ENCODE peak calls at places on chromosomes 13 and 19, in five cellular contexts. W is cardiac fibroblast; R is fibroblast of lung; C is naive thymus-derived CD4-positive, alpha-beta T cell; T is midbrain. Z is an unnamed sample.

GRCh38 chr13:114212096-114212495 is 22.6 kb upstream of the CDC16 start:
- DNase-seq in W (peak), R (peak), C (no peak), T (no peak), Z (peak)

GRCh38 chr19:40995355-40995754 is 4.3 kb downstream of the CYP2B6 start:
- DNase-seq in W (no peak), R (no peak), C (no peak), T (no peak), Z (no peak)

GRCh38 chr13:108944760-108945159 is 315.3 kb downstream of the MYO16 start:
- DNase-seq in W (peak), R (peak), C (no peak), T (no peak), Z (no peak)

GRCh38 chr19:2037676-2038255 is 13.3 kb downstream of the MKNK2 start:
- DNase-seq in W (no peak), R (no peak), C (no peak), T (no peak), Z (no peak)

GRCh38 chr13:24693862-24694471 is 13.8 kb downstream of the ATP12A start:
- DNase-seq in W (peak), R (peak), C (no peak), T (peak), Z (no peak)

GRCh38 chr19:772730-773436 is 22.0 kb downstream of the MISP start:
- DNase-seq in W (no peak), R (no peak), C (no peak), T (no peak), Z (no peak)

GRCh38 chr13:30607908-30608307 is 9.8 kb upstream of the USPL1 start:
- DNase-seq in W (peak), R (no peak), C (peak), T (no peak), Z (no peak)

GRCh38 chr19:30112666-30113065 is 170.6 kb downstream of the URI1 start:
- DNase-seq in W (no peak), R (no peak), C (no peak), T (no peak), Z (no peak)

GRCh38 chr19:48992571-48993174 is 436 bp downstream of the GYS1 start:
- DNase-seq in W (no peak), R (no peak), C (no peak), T (peak), Z (no peak)

GRCh38 chr19:17671906-17672305 is 16.2 kb downstream of the UNC13A start:
- DNase-seq in W (peak), R (peak), C (no peak), T (no peak), Z (no peak)

GRCh38 chr13:60574706-60575105 is 177.7 kb downstream of the TDRD3 start:
- DNase-seq in W (no peak), R (no peak), C (no peak), T (no peak), Z (no peak)

GRCh38 chr13:50015263-50015662 is at the start of gene KCNRG:
- DNase-seq in W (peak), R (peak), C (no peak), T (no peak), Z (peak)

GRCh38 chr19:10142701-10143375 is 23.1 kb upstream of the EIF3G start:
- DNase-seq in W (no peak), R (no peak), C (peak), T (no peak), Z (no peak)

GRCh38 chr13:26721251-26721939 is 39.2 kb downstream of the GPR12 start:
- DNase-seq in W (no peak), R (no peak), C (peak), T (peak), Z (no peak)

GRCh38 chr19:39499082-39499642 is 415 bp downstream of the DLL3 start:
- DNase-seq in W (peak), R (no peak), C (no peak), T (no peak), Z (no peak)

GRCh38 chr13:96946709-96947311 is 47.5 kb downstream of the OXGR1 start:
- DNase-seq in W (no peak), R (no peak), C (no peak), T (no peak), Z (no peak)

GRCh38 chr13:32582991-32583390 is 3.3 kb upstream of the PDS5B start:
- DNase-seq in W (no peak), R (no peak), C (no peak), T (no peak), Z (no peak)

GRCh38 chr13:21434588-21434987 is 24.5 kb downstream of the ZDHHC20 start:
- DNase-seq in W (no peak), R (no peak), C (no peak), T (peak), Z (no peak)

GRCh38 chr19:16268676-16269319 is 55.8 kb upstream of the KLF2 start:
- DNase-seq in W (no peak), R (no peak), C (peak), T (no peak), Z (no peak)

GRCh38 chr19:47271949-47272348 is 2.7 kb upstream of the INAFM1 start:
- DNase-seq in W (no peak), R (no peak), C (no peak), T (no peak), Z (no peak)

GRCh38 chr19:3578390-3578789 is 5.6 kb downstream of the HMG20B start:
- DNase-seq in W (no peak), R (no peak), C (no peak), T (no peak), Z (no peak)

GRCh38 chr13:30796132-30796832 is 60.9 kb downstream of the ALOX5AP start:
- DNase-seq in W (peak), R (peak), C (no peak), T (no peak), Z (peak)

GRCh38 chr19:30174791-30175190 is 197.4 kb upstream of the ZNF536 start:
- DNase-seq in W (no peak), R (no peak), C (no peak), T (no peak), Z (no peak)

GRCh38 chr13:113452942-113453901 is at the start of gene ADPRHL1:
- DNase-seq in W (no peak), R (no peak), C (no peak), T (no peak), Z (no peak)

GRCh38 chr13:92649140-92649813 is 577.3 kb upstream of the GPC6 start:
- DNase-seq in W (no peak), R (peak), C (no peak), T (no peak), Z (no peak)

GRCh38 chr19:5447700-5448311 is 7.4 kb upstream of the ZNRF4 start:
- DNase-seq in W (no peak), R (no peak), C (no peak), T (no peak), Z (peak)

GRCh38 chr19:17184381-17184841 is 30.7 kb upstream of the USE1 start:
- DNase-seq in W (no peak), R (no peak), C (no peak), T (no peak), Z (no peak)

GRCh38 chr13:40064723-40065122 is 409.3 kb downstream of the COG6 start:
- DNase-seq in W (peak), R (peak), C (no peak), T (no peak), Z (peak)

GRCh38 chr13:27203854-27204253 is 32.2 kb upstream of the USP12 start:
- DNase-seq in W (peak), R (peak), C (no peak), T (no peak), Z (no peak)

GRCh38 chr19:1161716-1162115 is 12.4 kb downstream of the SBNO2 start:
- DNase-seq in W (peak), R (no peak), C (no peak), T (no peak), Z (no peak)